ENCODE peak calls at places on chromosomes 12 and 14, in six cellular contexts. A, Y, K, C, F and R are unnamed samples. For H3K36me3, the result is how much of the 10 kb centered on the place peaks cover.

GRCh38 chr12:95195122-95195521 is 22.1 kb downstream of the FGD6 start:
- DNase-seq in Y (no peak), K (no peak), C (no peak), A (no peak), F (no peak), R (no peak)

GRCh38 chr12:49705479-49706267 is 1.5 kb downstream of the FMNL3 start:
- DNase-seq in C (no peak), A (peak), K (no peak), F (peak), Y (peak), R (peak)

GRCh38 chr12:124621296-124621660 is 53.9 kb upstream of the NCOR2 start:
- DNase-seq in F (no peak), K (peak), Y (no peak), A (peak), C (peak), R (peak)

GRCh38 chr12:79615596-79616560 is 74.9 kb downstream of the PAWR start:
- DNase-seq in C (no peak), K (no peak), F (no peak), A (no peak), Y (no peak), R (no peak)

GRCh38 chr12:95205685-95206084 is 11.6 kb downstream of the FGD6 start:
- DNase-seq in F (peak), K (no peak), A (no peak), C (peak), Y (no peak), R (no peak)

GRCh38 chr12:84689638-84690037 is 223.0 kb downstream of the SLC6A15 start:
- DNase-seq in C (no peak), Y (no peak), K (no peak), A (no peak), F (no peak), R (no peak)

GRCh38 chr14:76919811-76920571 is 93.8 kb downstream of the LRRC74A start:
- DNase-seq in C (no peak), A (no peak), F (peak), Y (peak), K (no peak), R (peak)

GRCh38 chr12:102883204-102883799 is 33.7 kb downstream of the PAH start:
- DNase-seq in C (peak), Y (peak), F (no peak), K (peak), A (peak), R (peak)

GRCh38 chr14:76089575-76089974 is 62.1 kb upstream of the GPATCH2L start:
- DNase-seq in A (no peak), K (no peak), C (no peak), Y (no peak), F (no peak), R (no peak)

GRCh38 chr14:21098892-21099595 is 589 bp upstream of the ZNF219 start:
- DNase-seq in K (no peak), F (no peak), A (no peak), C (no peak), Y (no peak), R (no peak)

GRCh38 chr14:94485944-94486841 is 10.2 kb upstream of the SERPINA9 start:
- DNase-seq in C (peak), A (no peak), Y (peak), F (peak), K (peak), R (peak)

GRCh38 chr14:85010186-85010585 is 519.8 kb upstream of the FLRT2 start:
- DNase-seq in C (no peak), A (no peak), Y (no peak), K (no peak), F (no peak), R (no peak)

GRCh38 chr12:131929530-131930456 is 717 bp downstream of the PUS1 start:
- DNase-seq in Y (peak), A (no peak), C (no peak), F (no peak), K (peak), R (peak)

GRCh38 chr14:39998114-39998513 is 565.9 kb upstream of the FBXO33 start:
- DNase-seq in Y (no peak), K (no peak), A (no peak), F (no peak), C (no peak), R (no peak)

GRCh38 chr12:93111791-93112208 is 182.7 kb upstream of the EEA1 start:
- DNase-seq in C (no peak), F (no peak), Y (no peak), A (no peak), K (no peak), R (no peak)

GRCh38 chr14:64550539-64551333 is 975 bp downstream of the PPP1R36 start:
- DNase-seq in F (no peak), C (no peak), A (no peak), Y (no peak), K (no peak), R (no peak)

GRCh38 chr14:68772761-68773381 is 20.0 kb downstream of the ZFP36L1 start:
- DNase-seq in F (no peak), K (no peak), A (no peak), Y (no peak), C (no peak), R (no peak)

GRCh38 chr12:23899434-23899833 is 50.0 kb downstream of the SOX5 start:
- DNase-seq in C (no peak), Y (no peak), K (no peak), A (no peak), F (no peak), R (no peak)

GRCh38 chr12:127957001-127957660 is 309.8 kb upstream of the TMEM132C start:
- DNase-seq in K (no peak), A (no peak), C (no peak), Y (no peak), F (peak), R (no peak)

GRCh38 chr14:41607966-41608663 is 1.4 kb downstream of the LRFN5 start:
- DNase-seq in C (no peak), Y (peak), F (no peak), K (peak), A (no peak), R (peak)

GRCh38 chr12:18383203-18383602 is 121.9 kb downstream of the PIK3C2G start:
- DNase-seq in C (no peak), Y (peak), K (no peak), F (no peak), A (no peak), R (no peak)

GRCh38 chr14:24355009-24355408 is 13.0 kb upstream of the NFATC4 start:
- DNase-seq in F (no peak), Y (no peak), A (no peak), C (no peak), K (no peak), R (no peak)

GRCh38 chr12:62537544-62537943 is 70.9 kb downstream of the MON2 start:
- DNase-seq in F (no peak), C (no peak), K (no peak), A (no peak), Y (peak), R (no peak)

GRCh38 chr14:62711351-62712023 is 333.8 kb downstream of the KCNH5 start:
- DNase-seq in C (no peak), K (no peak), Y (peak), F (no peak), A (no peak), R (no peak)

GRCh38 chr12:132560421-132560830 is 50.0 kb downstream of the LRCOL1 start:
- DNase-seq in Y (peak), F (no peak), K (no peak), A (no peak), C (no peak), R (no peak)

GRCh38 chr14:102188187-102188586 is 48.5 kb downstream of the WDR20 start:
- DNase-seq in C (no peak), F (no peak), Y (no peak), K (no peak), A (no peak), R (no peak)

GRCh38 chr14:75141967-75142366 is 15.1 kb upstream of the NEK9 start:
- DNase-seq in K (no peak), A (no peak), F (no peak), C (no peak), Y (peak), R (no peak)

GRCh38 chr14:49594347-49595089 is 4.2 kb upstream of the LRR1 start:
- DNase-seq in Y (no peak), F (no peak), C (no peak), K (no peak), A (peak), R (no peak)

GRCh38 chr14:55094630-55095157 is 34.4 kb upstream of the LGALS3 start:
- DNase-seq in A (no peak), F (peak), K (no peak), C (no peak), Y (peak), R (no peak)

GRCh38 chr12:95470300-95470699 is 3.7 kb upstream of the METAP2 start:
- DNase-seq in Y (no peak), C (no peak), A (no peak), K (no peak), F (no peak), R (no peak)

GRCh38 chr14:36975834-36976233 is 196.6 kb downstream of the SLC25A21 start:
- DNase-seq in Y (peak), A (no peak), C (no peak), F (no peak), K (no peak), R (no peak)

GRCh38 chr14:36967892-36968555 is 204.4 kb downstream of the SLC25A21 start:
- DNase-seq in Y (peak), F (no peak), A (no peak), K (no peak), C (no peak), R (no peak)

GRCh38 chr14:36974985-36975384 is 197.4 kb downstream of the SLC25A21 start:
- DNase-seq in A (no peak), F (no peak), C (no peak), K (no peak), Y (no peak), R (no peak)

GRCh38 chr14:36973806-36974442 is 198.5 kb downstream of the SLC25A21 start:
- DNase-seq in C (no peak), K (no peak), F (no peak), A (no peak), Y (no peak), R (no peak)

DNA sequence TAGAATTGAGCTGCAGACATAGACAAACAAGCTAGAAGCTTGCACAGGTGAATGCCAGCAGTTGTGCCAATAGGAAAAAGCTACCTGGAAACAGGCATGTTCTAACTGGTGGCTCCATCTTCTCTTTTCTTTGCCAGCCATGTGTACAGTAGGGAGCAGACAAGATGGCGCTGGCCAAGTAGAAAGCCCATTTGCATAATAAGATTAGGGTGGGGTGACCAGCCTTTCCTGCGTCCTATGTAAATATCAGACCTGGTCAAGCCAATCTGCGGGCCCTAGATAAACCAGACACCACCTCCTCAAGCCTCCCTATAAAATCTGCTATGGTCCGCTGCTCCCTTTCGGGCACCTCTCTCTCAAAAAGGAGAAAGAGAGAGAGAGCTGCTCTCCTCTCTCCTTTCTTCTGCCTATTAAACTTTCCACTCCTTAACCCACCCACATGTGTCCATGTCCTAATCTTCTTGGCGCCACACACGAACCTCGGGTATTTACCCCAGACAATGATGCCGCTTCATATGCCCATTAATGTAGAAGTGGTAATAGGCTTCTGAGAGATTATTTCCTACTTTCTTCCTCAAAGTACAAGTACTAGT is 201.0 kb downstream of the SLC25A21 start:
- DNase-seq in K (no peak), Y (no peak), F (no peak), C (no peak), A (no peak), R (no peak)
- H3K4me3 ChIP-seq in K (no peak), Y (no peak), F (no peak), C (no peak), A (no peak), R (no peak)

GRCh38 chr12:105522166-105522825 is 191.8 kb downstream of the C12orf75 start:
- DNase-seq in Y (no peak), C (no peak), K (no peak), F (peak), A (no peak), R (no peak)
- H3K27ac ChIP-seq in Y (no peak), C (no peak), K (no peak), F (peak), A (no peak), R (peak)

GRCh38 chr12:68622250-68622649 is 11.6 kb downstream of the RAP1B start:
- DNase-seq in F (no peak), Y (no peak), C (no peak), A (no peak), K (no peak), R (no peak)
- H3K36me3 ChIP-seq in F (half or more), Y (under half), C (under half), A (under half), K (under half), R (under half)

DNA sequence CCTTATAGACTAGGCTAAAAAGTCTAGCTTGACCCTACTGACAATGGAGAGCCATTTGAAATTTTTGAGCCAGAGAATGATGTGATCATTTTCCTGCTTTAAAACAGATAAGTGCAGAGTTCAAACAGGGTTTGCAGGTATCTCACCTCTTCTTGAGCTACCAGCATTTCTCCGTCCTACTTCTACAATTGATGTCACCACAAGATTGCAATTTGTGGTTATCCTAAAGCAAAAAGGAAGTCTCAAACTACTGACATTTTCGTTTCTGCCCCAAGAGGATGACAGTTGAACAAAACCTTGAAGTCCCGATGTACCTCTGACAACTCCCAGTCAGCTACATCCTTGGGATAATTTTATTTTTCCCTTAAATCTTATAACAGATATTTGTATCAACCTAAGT is 86.7 kb downstream of the PTGER2 start:
- DNase-seq in K (no peak), Y (no peak), A (no peak), C (no peak), F (no peak), R (no peak)
- H3K4me3 ChIP-seq in K (no peak), Y (no peak), A (no peak), C (no peak), F (no peak), R (no peak)

GRCh38 chr12:117059156-117059555 is 40.1 kb downstream of the TESC start:
- DNase-seq in C (no peak), F (no peak), Y (no peak), A (no peak), K (peak), R (no peak)
- H3K27ac ChIP-seq in C (no peak), F (no peak), Y (no peak), A (peak), K (no peak), R (no peak)

DNA sequence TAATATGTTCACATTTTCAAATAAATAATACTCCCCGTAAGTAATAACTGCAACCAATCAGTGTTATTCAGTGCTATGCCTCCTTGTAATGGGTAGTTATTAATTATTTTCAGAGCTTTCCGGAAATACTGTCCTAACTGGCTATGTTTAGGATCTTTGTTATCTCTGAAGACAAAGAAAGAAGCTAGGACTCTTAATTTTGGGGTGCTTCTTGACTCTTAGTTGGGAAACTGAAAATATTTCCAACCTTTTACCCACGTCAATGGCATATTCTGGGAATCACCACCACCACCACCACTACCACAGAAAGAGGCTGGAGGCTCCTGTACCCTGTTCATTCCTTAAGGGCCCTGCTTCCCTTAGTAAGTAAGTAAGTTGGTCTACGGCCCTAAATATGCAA is 39.1 kb downstream of the RAD52 start:
- DNase-seq in Y (no peak), F (no peak), K (no peak), A (no peak), C (no peak), R (no peak)
- H3K36me3 ChIP-seq in Y (half or more), F (half or more), K (under half), A (half or more), C (under half), R (half or more)

GRCh38 chr12:119338593-119339363 is 4.2 kb downstream of the CCDC60 start:
- DNase-seq in C (no peak), F (no peak), Y (peak), K (no peak), A (no peak), R (no peak)

GRCh38 chr12:119340604-119341003 is 6.1 kb downstream of the CCDC60 start:
- DNase-seq in F (no peak), A (no peak), K (no peak), C (no peak), Y (no peak), R (no peak)

DNA sequence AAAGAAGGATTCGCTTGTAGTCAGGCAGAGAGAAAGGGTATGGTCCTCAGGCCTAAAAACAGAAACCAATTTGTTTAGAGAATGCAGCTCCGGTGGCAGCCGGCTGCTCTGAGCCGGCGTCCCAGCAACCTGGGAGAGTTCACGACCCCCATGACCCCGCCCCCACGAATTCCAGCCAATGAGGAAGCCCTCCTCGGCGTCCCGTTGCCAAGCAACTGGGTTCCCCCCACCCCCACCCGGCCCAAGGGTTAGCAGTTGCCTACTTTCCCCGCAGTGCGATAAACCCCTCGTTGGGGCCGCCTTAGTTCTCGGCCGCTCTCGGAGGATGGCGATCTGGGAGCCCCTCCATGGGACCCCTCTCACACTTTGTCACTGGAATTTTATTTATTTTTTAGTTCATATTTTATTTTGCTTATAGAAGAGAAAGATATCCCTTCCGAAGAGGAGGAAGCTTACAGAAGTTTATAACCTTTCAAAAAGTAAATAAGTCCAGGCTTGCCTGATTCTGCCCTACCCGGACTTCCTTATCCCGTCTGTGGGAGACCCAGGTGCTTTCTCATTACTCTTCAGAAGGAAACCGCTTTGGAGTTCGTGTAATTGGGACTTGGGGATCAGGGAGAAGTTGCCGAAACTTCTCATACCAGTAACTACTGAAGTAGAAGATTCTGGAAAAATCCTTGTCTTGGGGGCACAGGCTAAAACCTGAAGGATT is at the start of gene CCDC60:
- DNase-seq in A (peak), Y (peak), C (no peak), K (peak), F (no peak), R (no peak)
- H3K4me3 ChIP-seq in A (no peak), Y (no peak), C (no peak), K (no peak), F (no peak), R (no peak)

GRCh38 chr14:96212896-96213295 is 8.3 kb downstream of the BDKRB2 start:
- DNase-seq in A (no peak), K (no peak), C (no peak), Y (no peak), F (no peak), R (no peak)

GRCh38 chr14:96216627-96217026 is 12.0 kb downstream of the BDKRB2 start:
- DNase-seq in C (no peak), K (no peak), F (no peak), Y (no peak), A (no peak), R (no peak)

GRCh38 chr14:96217381-96217913 is 12.8 kb downstream of the BDKRB2 start:
- DNase-seq in K (no peak), Y (no peak), C (no peak), F (no peak), A (no peak), R (no peak)

GRCh38 chr14:96213871-96214465 is 9.3 kb downstream of the BDKRB2 start:
- DNase-seq in K (no peak), Y (no peak), C (no peak), F (peak), A (no peak), R (no peak)

GRCh38 chr14:96215845-96216244 is 11.2 kb downstream of the BDKRB2 start:
- DNase-seq in K (no peak), A (no peak), Y (no peak), F (no peak), C (no peak), R (no peak)
- H3K27ac ChIP-seq in K (no peak), A (no peak), Y (no peak), F (no peak), C (no peak), R (no peak)